ENCODE peak calls at places on chromosomes 2 and 18, in four cellular contexts. One of them, this sample, is unnamed. For H3K4me1, the result is how much of the 10 kb centered on the place peaks cover.

GRCh38 chr2:232652505-232652851 is 19.1 kb downstream of the EFHD1 start:
- DNase-seq in CD4-positive, alpha-beta memory T cell: no peak
- DNase-seq in IMR-90: no peak
- DNase-seq in fibroblast of lung: no peak
- DNase-seq in this sample: no peak

GRCh38 chr2:6184532-6185302 is 492.5 kb downstream of the SOX11 start:
- DNase-seq in CD4-positive, alpha-beta memory T cell: no peak
- DNase-seq in fibroblast of lung: peak
- DNase-seq in IMR-90: peak
- DNase-seq in this sample: no peak

GRCh38 chr2:126482582-126483464 is 173.1 kb upstream of the GYPC start:
- DNase-seq in IMR-90: no peak
- DNase-seq in fibroblast of lung: no peak
- DNase-seq in CD4-positive, alpha-beta memory T cell: no peak
- DNase-seq in this sample: no peak

GRCh38 chr2:205704101-205704741 is 21.9 kb downstream of the NRP2 start:
- DNase-seq in CD4-positive, alpha-beta memory T cell: no peak
- DNase-seq in fibroblast of lung: peak
- DNase-seq in IMR-90: peak
- DNase-seq in this sample: no peak

GRCh38 chr2:71452565-71452964 is 796 bp upstream of the DYSF start:
- DNase-seq in IMR-90: peak
- DNase-seq in CD4-positive, alpha-beta memory T cell: no peak
- DNase-seq in fibroblast of lung: peak
- DNase-seq in this sample: no peak

GRCh38 chr2:159989249-159989648 is 73.2 kb downstream of the PLA2R1 start:
- DNase-seq in fibroblast of lung: no peak
- DNase-seq in IMR-90: no peak
- DNase-seq in CD4-positive, alpha-beta memory T cell: no peak
- DNase-seq in this sample: no peak

GRCh38 chr18:78611869-78612268 is 367.7 kb upstream of the SALL3 start:
- DNase-seq in IMR-90: no peak
- DNase-seq in CD4-positive, alpha-beta memory T cell: no peak
- DNase-seq in fibroblast of lung: no peak
- DNase-seq in this sample: no peak

GRCh38 chr2:58635801-58636375 is 394.8 kb upstream of the FANCL start:
- DNase-seq in fibroblast of lung: no peak
- DNase-seq in CD4-positive, alpha-beta memory T cell: no peak
- DNase-seq in IMR-90: no peak
- DNase-seq in this sample: no peak

GRCh38 chr2:106095478-106096392 is 98.4 kb downstream of the UXS1 start:
- DNase-seq in IMR-90: no peak
- DNase-seq in fibroblast of lung: no peak
- DNase-seq in CD4-positive, alpha-beta memory T cell: peak
- DNase-seq in this sample: peak

GRCh38 chr18:48792611-48793368 is 158.0 kb downstream of the SMAD7 start:
- DNase-seq in fibroblast of lung: no peak
- DNase-seq in IMR-90: no peak
- DNase-seq in CD4-positive, alpha-beta memory T cell: no peak
- DNase-seq in this sample: no peak

GRCh38 chr2:1849450-1849849 is 105.1 kb upstream of the PXDN start:
- DNase-seq in CD4-positive, alpha-beta memory T cell: no peak
- DNase-seq in fibroblast of lung: no peak
- DNase-seq in IMR-90: no peak
- DNase-seq in this sample: no peak

GRCh38 chr2:240499309-240500301 is 58.2 kb downstream of the ANKMY1 start:
- DNase-seq in CD4-positive, alpha-beta memory T cell: no peak
- DNase-seq in fibroblast of lung: no peak
- DNase-seq in IMR-90: no peak
- DNase-seq in this sample: no peak

GRCh38 chr18:49048361-49048760 is 97.6 kb upstream of the SMAD7 start:
- DNase-seq in CD4-positive, alpha-beta memory T cell: no peak
- DNase-seq in IMR-90: peak
- DNase-seq in fibroblast of lung: peak
- DNase-seq in this sample: no peak

GRCh38 chr2:43273477-43273876 is 47.1 kb upstream of the ZFP36L2 start:
- DNase-seq in CD4-positive, alpha-beta memory T cell: no peak
- DNase-seq in IMR-90: peak
- DNase-seq in fibroblast of lung: peak
- DNase-seq in this sample: no peak

GRCh38 chr18:55779711-55780590 is 192.0 kb upstream of the TCF4 start:
- DNase-seq in fibroblast of lung: peak
- DNase-seq in IMR-90: peak
- DNase-seq in CD4-positive, alpha-beta memory T cell: no peak
- DNase-seq in this sample: no peak

GRCh38 chr18:12597775-12598174 is 60.1 kb downstream of the SPIRE1 start:
- DNase-seq in IMR-90: peak
- DNase-seq in CD4-positive, alpha-beta memory T cell: no peak
- DNase-seq in fibroblast of lung: peak
- DNase-seq in this sample: no peak

GRCh38 chr18:11052800-11053199 is 96.6 kb downstream of the PIEZO2 start:
- DNase-seq in IMR-90: peak
- DNase-seq in CD4-positive, alpha-beta memory T cell: no peak
- DNase-seq in fibroblast of lung: peak
- DNase-seq in this sample: no peak

GRCh38 chr2:217539126-217539525 is 463.7 kb downstream of the TNS1 start:
- DNase-seq in IMR-90: no peak
- DNase-seq in fibroblast of lung: no peak
- DNase-seq in CD4-positive, alpha-beta memory T cell: no peak
- DNase-seq in this sample: no peak

GRCh38 chr2:15230599-15231192 is 330.4 kb downstream of the NBAS start:
- DNase-seq in IMR-90: no peak
- DNase-seq in fibroblast of lung: no peak
- DNase-seq in CD4-positive, alpha-beta memory T cell: no peak
- DNase-seq in this sample: no peak

GRCh38 chr2:14344355-14344754 is 288.2 kb upstream of the LRATD1 start:
- DNase-seq in fibroblast of lung: no peak
- DNase-seq in CD4-positive, alpha-beta memory T cell: no peak
- DNase-seq in IMR-90: no peak
- DNase-seq in this sample: no peak

GRCh38 chr2:42960835-42961165 is 168.4 kb upstream of the HAAO start:
- DNase-seq in IMR-90: no peak
- DNase-seq in fibroblast of lung: no peak
- DNase-seq in CD4-positive, alpha-beta memory T cell: no peak
- DNase-seq in this sample: no peak

GRCh38 chr2:119792907-119793312 is 33.2 kb downstream of the PTPN4 start:
- DNase-seq in IMR-90: no peak
- DNase-seq in CD4-positive, alpha-beta memory T cell: no peak
- DNase-seq in fibroblast of lung: no peak
- DNase-seq in this sample: no peak

GRCh38 chr2:113171359-113172075 is 2.3 kb upstream of the PSD4 start:
- DNase-seq in CD4-positive, alpha-beta memory T cell: no peak
- DNase-seq in IMR-90: no peak
- DNase-seq in fibroblast of lung: no peak
- DNase-seq in this sample: no peak

GRCh38 chr18:54828290-54828871 is at the start of gene RAB27B:
- DNase-seq in fibroblast of lung: peak
- DNase-seq in CD4-positive, alpha-beta memory T cell: peak
- DNase-seq in IMR-90: peak
- DNase-seq in this sample: peak

GRCh38 chr2:180720861-180721260 is 259.5 kb upstream of the UBE2E3 start:
- DNase-seq in CD4-positive, alpha-beta memory T cell: no peak
- DNase-seq in IMR-90: no peak
- DNase-seq in fibroblast of lung: no peak
- DNase-seq in this sample: no peak

GRCh38 chr2:144332356-144333143 is 187.4 kb downstream of the ZEB2 start:
- DNase-seq in IMR-90: peak
- DNase-seq in fibroblast of lung: peak
- DNase-seq in CD4-positive, alpha-beta memory T cell: peak
- DNase-seq in this sample: peak

GRCh38 chr2:9549420-9549819 is 6.2 kb downstream of the ADAM17 start:
- DNase-seq in fibroblast of lung: no peak
- DNase-seq in IMR-90: no peak
- DNase-seq in CD4-positive, alpha-beta memory T cell: no peak
- DNase-seq in this sample: no peak
- H3K4me1 ChIP-seq in fibroblast of lung: under half
- H3K4me1 ChIP-seq in IMR-90: under half
- H3K4me1 ChIP-seq in CD4-positive, alpha-beta memory T cell: half or more
- H3K4me1 ChIP-seq in this sample: under half

DNA sequence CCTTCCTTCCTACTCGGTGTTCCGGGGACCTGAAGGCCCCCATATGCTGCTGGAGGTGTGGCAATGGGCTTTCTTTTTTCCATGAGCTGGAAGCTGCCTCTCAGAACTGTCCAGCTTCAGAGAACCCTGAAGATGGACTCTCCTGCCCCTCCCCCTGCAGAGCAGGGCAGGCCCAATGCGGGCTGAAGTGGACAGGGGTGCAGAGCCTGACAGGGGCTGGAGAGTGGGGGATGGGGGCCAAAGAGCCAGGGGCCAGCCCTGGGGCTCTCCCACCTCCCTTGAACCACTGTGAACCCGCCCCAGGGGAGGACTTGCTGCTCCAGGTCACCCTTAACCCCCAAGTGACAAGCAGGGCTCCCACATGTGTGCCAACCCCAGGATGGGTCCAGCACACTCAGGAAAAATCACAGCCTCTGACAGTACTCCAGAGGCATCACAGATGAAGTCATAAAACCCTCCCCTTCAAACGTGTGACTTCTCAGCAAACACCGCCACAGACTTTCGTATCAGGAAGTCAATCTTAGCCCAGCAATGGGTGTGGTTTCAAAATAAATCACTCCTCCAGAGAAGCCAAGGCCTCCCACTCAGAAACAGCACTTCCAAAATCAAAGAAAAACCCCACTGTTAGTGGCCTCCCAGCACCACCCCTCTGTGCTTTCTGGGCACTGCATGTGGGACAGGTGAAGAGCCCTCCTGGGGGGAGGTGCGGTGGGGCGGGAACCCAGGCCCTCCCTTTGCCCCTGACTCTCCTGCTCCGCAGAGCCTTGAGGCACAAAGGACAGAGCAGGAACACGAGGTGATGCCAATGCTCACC is 135.8 kb downstream of the HDAC4 start:
- DNase-seq in fibroblast of lung: peak
- DNase-seq in IMR-90: peak
- DNase-seq in CD4-positive, alpha-beta memory T cell: peak
- DNase-seq in this sample: peak
- H3K4me1 ChIP-seq in fibroblast of lung: under half
- H3K4me1 ChIP-seq in IMR-90: under half
- H3K4me1 ChIP-seq in CD4-positive, alpha-beta memory T cell: half or more
- H3K4me1 ChIP-seq in this sample: half or more

GRCh38 chr18:77129150-77129551 is 3.4 kb downstream of the MBP start:
- DNase-seq in IMR-90: peak
- DNase-seq in fibroblast of lung: peak
- DNase-seq in CD4-positive, alpha-beta memory T cell: no peak
- DNase-seq in this sample: no peak
- H3K4me1 ChIP-seq in IMR-90: under half
- H3K4me1 ChIP-seq in fibroblast of lung: under half
- H3K4me1 ChIP-seq in CD4-positive, alpha-beta memory T cell: half or more
- H3K4me1 ChIP-seq in this sample: half or more

DNA sequence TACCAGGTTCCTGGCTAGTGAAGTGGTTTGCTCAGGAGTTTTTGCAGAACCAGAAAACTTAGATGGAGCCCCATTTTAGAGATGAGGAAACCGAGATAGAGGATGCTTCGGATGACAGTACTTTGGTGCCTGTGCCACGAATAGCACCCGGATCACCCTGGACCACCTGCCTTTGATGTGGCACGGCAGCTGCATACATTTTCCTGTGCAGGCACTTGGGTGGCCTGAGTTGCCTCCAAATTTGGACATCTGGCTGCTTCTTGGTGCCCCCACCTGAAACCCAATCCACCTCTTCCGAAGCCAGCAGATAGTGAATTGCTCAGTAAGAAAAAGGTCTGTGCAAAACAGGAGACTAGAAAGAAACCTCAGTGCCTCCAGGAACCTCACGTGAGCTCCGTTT is 140.6 kb upstream of the ID2 start:
- DNase-seq in fibroblast of lung: no peak
- DNase-seq in IMR-90: no peak
- DNase-seq in CD4-positive, alpha-beta memory T cell: no peak
- DNase-seq in this sample: no peak
- H3K4me1 ChIP-seq in fibroblast of lung: under half
- H3K4me1 ChIP-seq in IMR-90: under half
- H3K4me1 ChIP-seq in CD4-positive, alpha-beta memory T cell: half or more
- H3K4me1 ChIP-seq in this sample: half or more

GRCh38 chr2:64946737-64947090 is 42.5 kb upstream of the SLC1A4 start:
- DNase-seq in IMR-90: no peak
- DNase-seq in CD4-positive, alpha-beta memory T cell: no peak
- DNase-seq in fibroblast of lung: no peak
- DNase-seq in this sample: no peak

GRCh38 chr2:64950226-64951160 is 38.7 kb upstream of the SLC1A4 start:
- DNase-seq in IMR-90: peak
- DNase-seq in fibroblast of lung: peak
- DNase-seq in CD4-positive, alpha-beta memory T cell: no peak
- DNase-seq in this sample: no peak

GRCh38 chr2:64944484-64944883 is 44.7 kb upstream of the SLC1A4 start:
- DNase-seq in fibroblast of lung: no peak
- DNase-seq in IMR-90: no peak
- DNase-seq in CD4-positive, alpha-beta memory T cell: no peak
- DNase-seq in this sample: no peak

GRCh38 chr2:64945973-64946736 is 43.0 kb upstream of the SLC1A4 start:
- DNase-seq in fibroblast of lung: no peak
- DNase-seq in IMR-90: peak
- DNase-seq in CD4-positive, alpha-beta memory T cell: peak
- DNase-seq in this sample: peak

GRCh38 chr2:64947906-64948305 is 41.3 kb upstream of the SLC1A4 start:
- DNase-seq in CD4-positive, alpha-beta memory T cell: no peak
- DNase-seq in fibroblast of lung: no peak
- DNase-seq in IMR-90: no peak
- DNase-seq in this sample: no peak
- H3K4me1 ChIP-seq in CD4-positive, alpha-beta memory T cell: under half
- H3K4me1 ChIP-seq in fibroblast of lung: under half
- H3K4me1 ChIP-seq in IMR-90: under half
- H3K4me1 ChIP-seq in this sample: under half

This sample was measured in naive thymus-derived CD4-positive, alpha-beta T cell.